ENCODE peak calls at places on chromosomes 2 and 18, in six cellular contexts. Z, E, U, B, S and O are unnamed samples.

GRCh38 chr2:16584824-16585546 is 80.6 kb downstream of the CYRIA start:
- DNase-seq in Z (no peak), E (no peak), B (no peak), U (no peak), S (no peak), O (no peak)

GRCh38 chr2:22215517-22215916 is 1091.7 kb downstream of the TDRD15 start:
- DNase-seq in B (no peak), U (no peak), E (no peak), Z (no peak), S (no peak), O (no peak)

GRCh38 chr2:236711440-236711839 is 141.8 kb downstream of the ACKR3 start:
- DNase-seq in E (no peak), B (no peak), Z (no peak), S (no peak), U (no peak), O (no peak)

GRCh38 chr2:109098251-109098920 is 30.6 kb upstream of the SH3RF3 start:
- DNase-seq in U (peak), S (no peak), Z (no peak), E (no peak), B (no peak), O (no peak)

GRCh38 chr18:10518595-10519273 is 7.1 kb upstream of the NAPG start:
- DNase-seq in B (no peak), U (peak), S (peak), Z (peak), E (peak), O (no peak)

GRCh38 chr2:190126758-190127157 is 64.2 kb upstream of the MSTN start:
- DNase-seq in E (no peak), B (no peak), U (peak), S (peak), Z (no peak), O (no peak)

GRCh38 chr2:39504790-39505335 is 67.8 kb upstream of the MAP4K3 start:
- DNase-seq in Z (no peak), U (peak), E (no peak), S (peak), B (no peak), O (no peak)

GRCh38 chr2:207839575-207839974 is 69.9 kb upstream of the FZD5 start:
- DNase-seq in Z (no peak), E (no peak), S (no peak), U (no peak), B (no peak), O (no peak)

GRCh38 chr2:237932731-237933131 is 34.1 kb upstream of the UBE2F start:
- DNase-seq in Z (no peak), E (no peak), U (peak), B (no peak), S (no peak), O (no peak)

GRCh38 chr2:105760191-105760590 is 15.5 kb downstream of the NCK2 start:
- DNase-seq in S (no peak), E (no peak), Z (no peak), U (no peak), B (no peak), O (no peak)

GRCh38 chr2:239835056-239835455 is 190.1 kb downstream of the NDUFA10 start:
- DNase-seq in Z (no peak), S (no peak), B (no peak), U (no peak), E (no peak), O (no peak)

GRCh38 chr2:109180786-109181185 is 51.8 kb downstream of the SH3RF3 start:
- DNase-seq in S (no peak), Z (no peak), U (peak), B (no peak), E (no peak), O (no peak)

GRCh38 chr18:2920546-2921343 is 73.9 kb downstream of the EMILIN2 start:
- DNase-seq in Z (no peak), E (no peak), B (no peak), S (no peak), U (no peak), O (no peak)

GRCh38 chr18:26813043-26813442 is 52.5 kb downstream of the AQP4 start:
- DNase-seq in Z (peak), S (peak), E (peak), U (no peak), B (peak), O (peak)

GRCh38 chr18:9150116-9150515 is 13.5 kb downstream of the ANKRD12 start:
- DNase-seq in E (no peak), Z (no peak), U (no peak), B (no peak), S (no peak), O (no peak)

GRCh38 chr18:9153281-9153680 is 16.7 kb downstream of the ANKRD12 start:
- DNase-seq in E (no peak), B (no peak), S (no peak), U (no peak), Z (no peak), O (no peak)

GRCh38 chr18:9147440-9148238 is 11.1 kb downstream of the ANKRD12 start:
- DNase-seq in Z (peak), E (peak), U (peak), S (peak), B (no peak), O (peak)

GRCh38 chr18:9146224-9146623 is 9.6 kb downstream of the ANKRD12 start:
- DNase-seq in Z (no peak), E (no peak), B (no peak), S (no peak), U (no peak), O (no peak)

DNA sequence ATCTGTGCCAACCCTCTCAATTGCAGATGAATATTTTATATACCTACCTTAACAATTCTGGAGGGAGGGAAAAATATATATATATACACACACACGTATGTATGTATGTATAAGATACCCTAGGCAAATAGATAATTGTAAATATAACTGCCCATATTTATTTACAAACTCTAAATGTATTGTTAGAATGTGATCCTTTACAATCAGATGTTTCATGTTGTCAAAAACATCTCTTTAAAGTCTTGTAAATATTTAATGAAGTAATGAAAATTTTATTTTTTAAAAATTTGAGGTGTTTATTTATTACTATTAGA is 11.6 kb downstream of the ANKRD12 start:
- DNase-seq in E (no peak), S (no peak), U (no peak), B (no peak), Z (no peak), O (no peak)
- TF ChIP-seq CTCF in E (no peak), S (no peak), U (no peak), B (no peak), Z (no peak), O (peak)

DNA sequence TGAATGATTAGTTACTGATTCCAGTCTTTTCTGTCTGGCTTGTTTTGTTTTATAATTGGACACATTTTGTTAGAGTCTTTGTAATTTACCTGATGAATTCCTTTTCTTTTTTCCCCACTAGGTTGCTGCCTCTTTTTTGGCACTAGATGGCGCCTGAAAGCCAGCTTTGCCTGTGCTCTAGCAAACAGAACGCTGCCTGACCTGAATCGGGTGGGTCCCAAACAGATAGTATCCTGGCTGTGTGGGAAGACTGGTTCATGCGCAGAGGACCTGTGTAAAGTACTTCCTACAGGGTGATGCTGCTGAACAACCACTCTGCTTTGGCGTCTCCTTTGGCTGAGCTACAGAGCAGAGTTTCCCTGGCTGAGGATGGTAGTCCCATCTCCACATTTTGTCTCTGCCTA is 288.2 kb downstream of the IKZF2 start:
- DNase-seq in S (peak), Z (peak), B (peak), U (no peak), E (peak), O (peak)
- TF ChIP-seq CTCF in S (peak), Z (peak), B (peak), U (peak), E (peak), O (peak)

GRCh38 chr18:58544616-58545337 is 84.1 kb downstream of the ALPK2 start:
- DNase-seq in E (no peak), Z (no peak), S (no peak), B (no peak), U (no peak), O (peak)
- TF ChIP-seq CTCF in E (no peak), Z (no peak), S (no peak), B (no peak), U (no peak), O (no peak)

DNA sequence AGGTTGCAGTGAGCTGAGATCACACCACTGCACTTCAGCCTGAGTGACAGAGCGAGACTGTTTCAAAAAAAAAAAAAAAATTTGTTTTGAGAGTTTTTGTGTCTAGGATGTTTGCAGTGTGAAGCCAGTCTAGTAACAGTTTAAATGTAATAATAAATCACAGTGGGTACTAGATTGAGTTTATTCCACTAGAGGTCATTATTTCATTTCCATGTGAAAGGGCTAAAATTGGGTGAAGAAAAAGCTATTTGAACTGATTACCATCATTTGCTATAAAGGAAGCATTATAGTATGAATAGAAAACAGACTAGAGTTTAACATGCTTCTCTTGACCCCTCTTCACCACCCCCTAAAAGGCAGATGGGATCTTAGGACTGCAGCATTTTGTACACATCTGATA is 20.3 kb downstream of the SNRPD1 start:
- DNase-seq in Z (no peak), E (no peak), U (no peak), B (no peak), S (no peak), O (no peak)
- TF ChIP-seq CTCF in Z (no peak), E (no peak), U (no peak), B (no peak), S (peak), O (no peak)

GRCh38 chr2:234497592-234498023 is 727 bp upstream of the ARL4C start:
- DNase-seq in U (no peak), Z (no peak), E (no peak), S (no peak), B (no peak), O (no peak)
- TF ChIP-seq CTCF in U (no peak), Z (no peak), E (no peak), S (no peak), B (no peak), O (no peak)

DNA sequence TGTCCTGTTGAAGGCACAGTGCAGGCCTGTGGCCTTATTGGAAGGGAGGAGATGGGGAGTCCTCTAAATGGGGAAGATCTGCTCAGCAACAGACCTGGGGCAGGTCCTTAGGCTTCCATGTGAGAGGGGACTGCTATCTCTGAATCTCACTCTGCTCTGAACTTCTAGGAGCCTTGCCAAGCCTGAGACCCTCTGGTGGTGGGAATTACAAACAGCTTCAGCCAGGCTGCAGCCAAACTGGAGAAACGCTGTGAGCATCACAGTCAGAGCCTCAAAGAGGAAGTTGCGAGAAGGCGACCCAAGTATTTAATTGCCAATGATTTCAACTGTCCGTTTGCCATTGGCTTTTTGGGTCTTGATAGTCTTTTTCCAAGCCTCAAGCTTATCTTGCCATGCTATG is 66.8 kb upstream of the MC2R start:
- DNase-seq in S (no peak), B (peak), U (no peak), E (no peak), Z (peak), O (no peak)
- TF ChIP-seq CTCF in S (peak), B (no peak), U (no peak), E (no peak), Z (peak), O (no peak)

DNA sequence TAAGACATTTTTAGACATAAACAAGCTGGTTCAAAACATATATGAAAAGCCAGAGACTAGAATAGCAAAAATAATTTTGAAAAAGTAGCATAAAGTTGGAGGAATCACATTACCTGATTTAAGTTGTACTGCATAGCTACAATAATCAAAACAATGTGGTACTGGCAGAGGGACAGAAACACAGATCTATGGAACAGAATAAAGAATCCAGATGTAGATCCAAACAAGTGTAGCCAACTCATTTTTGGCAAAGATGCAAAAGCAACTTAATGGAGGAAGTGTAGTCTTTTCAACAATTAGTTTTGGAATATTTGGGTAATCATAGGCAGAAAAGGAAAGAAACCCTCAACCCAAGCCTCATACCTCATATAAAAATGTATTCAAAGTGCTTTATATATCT is 278.7 kb upstream of the ZNF521 start:
- DNase-seq in Z (no peak), E (no peak), S (no peak), B (no peak), U (no peak), O (no peak)
- TF ChIP-seq CTCF in Z (no peak), E (no peak), S (no peak), B (no peak), U (no peak), O (no peak)

DNA sequence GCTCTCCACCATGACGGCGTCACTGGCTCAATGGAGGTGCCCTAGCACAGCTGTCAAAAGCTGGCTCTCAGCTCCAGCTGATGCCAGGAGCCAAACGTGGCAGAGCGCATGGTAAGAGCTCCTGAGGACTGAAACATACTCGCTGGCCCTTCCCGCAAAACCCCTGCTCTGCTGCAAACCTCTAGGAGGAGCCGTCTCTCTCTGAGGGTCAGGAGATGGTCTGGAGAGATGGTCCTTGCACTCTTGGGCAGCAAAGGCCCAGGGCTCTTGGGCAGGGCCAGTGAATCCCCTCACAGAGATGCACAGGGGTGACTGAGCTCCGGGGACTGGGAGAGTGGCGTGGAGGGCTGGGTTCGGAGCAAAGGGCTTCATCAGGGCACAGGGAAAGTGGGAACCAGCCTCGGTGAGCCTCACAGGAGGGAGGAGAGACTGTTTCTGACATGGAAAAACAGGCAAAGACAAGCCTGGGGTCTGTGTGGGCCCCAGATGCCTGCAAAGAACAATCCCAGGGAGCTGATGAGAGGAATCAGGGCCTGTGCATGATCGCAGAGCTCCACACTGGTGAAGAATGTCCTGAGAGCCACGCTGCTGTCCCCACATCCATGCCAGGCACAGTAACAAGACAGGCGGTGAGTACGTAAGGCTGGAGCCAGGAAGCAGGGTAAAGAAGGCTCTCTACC is 17.2 kb downstream of the SNORC start:
- DNase-seq in Z (no peak), S (no peak), E (no peak), U (no peak), B (peak), O (no peak)
- TF ChIP-seq CTCF in Z (peak), S (no peak), E (no peak), U (peak), B (no peak), O (no peak)